ENCODE peak calls at places on chromosome X, in four cellular contexts. I, U, B and X are unnamed samples. For H3K9me3, the result is how much of the 10 kb centered on the place peaks cover.

GRCh38 chrX:134631404-134632346 is 26.6 kb downstream of the PLAC1 start:
- DNase-seq in I (no peak), B (no peak), U (no peak), X (peak)

GRCh38 chrX:9388450-9388849 is 76.4 kb upstream of the TBL1X start:
- DNase-seq in B (no peak), I (no peak), U (no peak), X (no peak)

GRCh38 chrX:139125916-139126315 is 404.6 kb upstream of the F9 start:
- DNase-seq in U (no peak), I (no peak), B (no peak), X (no peak)

GRCh38 chrX:22032084-22032483 is at the start of gene PHEX:
- DNase-seq in B (no peak), I (no peak), U (no peak), X (no peak)

GRCh38 chrX:35340451-35340850 is 397.9 kb downstream of the FAM47B start:
- DNase-seq in U (no peak), I (no peak), B (no peak), X (no peak)

GRCh38 chrX:27451324-27451723 is 11.8 kb downstream of the PPP4R3C start:
- DNase-seq in B (no peak), I (no peak), U (peak), X (no peak)

GRCh38 chrX:34943235-34943634 is 639 bp downstream of the FAM47B start:
- DNase-seq in I (no peak), U (no peak), B (no peak), X (no peak)

GRCh38 chrX:21946925-21947641 is 6.6 kb downstream of the SMS start:
- DNase-seq in I (no peak), B (no peak), U (no peak), X (no peak)

GRCh38 chrX:15274946-15275345 is 5.1 kb upstream of the ASB9 start:
- DNase-seq in B (no peak), I (no peak), U (no peak), X (no peak)

GRCh38 chrX:103789004-103789403 is 12.4 kb downstream of the PLP1 start:
- DNase-seq in B (no peak), U (no peak), I (no peak), X (no peak)

GRCh38 chrX:329291-329910 is 10.8 kb upstream of the GTPBP6 start:
- DNase-seq in U (no peak), B (no peak), I (no peak), X (peak)

GRCh38 chrX:135295238-135295943 is 13.9 kb upstream of the ETDC start:
- DNase-seq in U (no peak), I (no peak), B (no peak), X (no peak)

GRCh38 chrX:100864967-100865366 is 9.2 kb downstream of the NOX1 start:
- DNase-seq in U (no peak), I (no peak), B (no peak), X (no peak)

GRCh38 chrX:41921492-41922124 is 1.7 kb downstream of the CASK start:
- DNase-seq in B (no peak), I (no peak), U (peak), X (no peak)

GRCh38 chrX:153412746-153413720 is 1.8 kb downstream of the ZFP92 start:
- DNase-seq in U (no peak), I (no peak), B (no peak), X (no peak)

GRCh38 chrX:153413731-153414130 is 2.5 kb downstream of the ZFP92 start:
- DNase-seq in U (no peak), I (no peak), B (no peak), X (no peak)

GRCh38 chrX:153416781-153417180 is 5.5 kb downstream of the ZFP92 start:
- DNase-seq in B (no peak), I (no peak), U (no peak), X (no peak)

GRCh38 chrX:153417637-153418036 is 6.4 kb downstream of the ZFP92 start:
- DNase-seq in B (no peak), I (no peak), U (no peak), X (no peak)

DNA sequence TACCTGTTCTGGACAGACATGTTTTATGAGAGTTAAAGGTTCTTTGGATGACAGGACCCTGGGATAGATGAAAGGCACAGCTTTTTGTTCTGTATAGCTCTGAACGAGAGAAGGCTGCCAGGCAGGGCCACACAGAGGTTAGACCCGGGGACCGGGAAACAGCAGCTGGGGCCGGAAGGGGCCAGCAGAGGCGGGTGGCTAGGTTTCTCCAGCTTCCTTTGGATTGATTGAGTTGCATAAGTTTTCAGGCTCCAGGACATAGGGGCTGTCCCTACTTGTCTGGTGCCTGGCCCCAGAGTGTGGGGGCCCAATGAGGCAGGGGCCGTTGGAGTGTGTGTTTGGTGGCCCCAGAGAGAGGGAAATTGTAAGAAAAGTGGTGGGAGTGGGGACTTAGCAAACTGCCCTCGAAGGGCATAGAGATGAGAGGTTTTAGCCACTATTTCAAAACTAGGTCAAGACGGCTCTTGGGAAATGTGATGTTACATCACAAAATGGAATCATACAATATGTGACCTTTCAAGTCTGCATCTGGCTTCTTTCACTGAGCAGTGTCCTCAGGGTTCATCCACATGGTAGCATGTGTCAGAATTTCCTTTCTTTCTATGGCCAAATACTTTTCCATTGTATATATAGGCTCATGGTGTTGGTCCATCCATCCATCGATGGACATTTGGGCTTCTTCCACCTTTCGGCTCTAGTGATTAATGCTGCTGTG is 3.7 kb downstream of the ZFP92 start:
- DNase-seq in I (no peak), B (no peak), U (no peak), X (no peak)
- H3K9me3 ChIP-seq in I (under half), B (under half), U (under half), X (under half)

GRCh38 chrX:68589372-68589753 is 58.1 kb upstream of the STARD8 start:
- DNase-seq in U (no peak), B (no peak), I (no peak), X (no peak)

GRCh38 chrX:68588653-68589371 is 58.7 kb upstream of the STARD8 start:
- DNase-seq in I (no peak), U (no peak), B (no peak), X (no peak)

GRCh38 chrX:68579810-68580209 is 67.7 kb upstream of the STARD8 start:
- DNase-seq in U (no peak), I (no peak), B (no peak), X (no peak)

GRCh38 chrX:68584221-68584620 is 63.2 kb upstream of the STARD8 start:
- DNase-seq in I (no peak), U (no peak), B (no peak), X (no peak)
- TF ChIP-seq EP300 in I (no peak), U (no peak), B (no peak), X (no peak)

GRCh38 chrX:63283331-63283730 is 67.8 kb downstream of the SPIN4 start:
- DNase-seq in U (no peak), B (no peak), I (no peak), X (no peak)

GRCh38 chrX:63282828-63283227 is 68.3 kb downstream of the SPIN4 start:
- DNase-seq in U (no peak), B (no peak), I (no peak), X (no peak)

GRCh38 chrX:63282077-63282476 is 69.1 kb downstream of the SPIN4 start:
- DNase-seq in B (no peak), U (no peak), I (no peak), X (no peak)

DNA sequence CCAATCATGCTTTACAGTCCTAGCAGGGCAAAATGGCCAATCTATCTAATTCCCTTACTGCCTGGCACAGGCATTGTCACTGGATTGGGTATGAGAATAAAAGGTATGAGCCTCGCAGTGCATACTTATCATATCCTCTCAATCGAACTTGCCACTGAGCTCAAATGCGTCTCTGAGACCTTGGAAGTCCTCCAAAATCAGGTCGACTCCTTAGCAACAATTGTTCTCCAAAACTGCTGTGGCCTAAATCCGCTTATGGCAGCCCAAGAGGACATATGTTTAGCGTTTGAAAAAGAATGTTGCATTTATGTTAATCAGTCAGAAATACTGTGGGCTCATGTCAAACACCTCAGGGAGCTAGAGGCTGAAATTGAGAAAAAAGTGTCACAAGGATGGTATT is 69.7 kb downstream of the SPIN4 start:
- DNase-seq in B (no peak), U (no peak), I (no peak), X (no peak)
- H3K9me3 ChIP-seq in B (under half), U (under half), I (under half), X (under half)

GRCh38 chrX:48802813-48803261 is 970 bp downstream of the HDAC6 start:
- DNase-seq in U (no peak), I (no peak), B (no peak), X (no peak)

GRCh38 chrX:48798318-48798717 is 3.5 kb upstream of the HDAC6 start:
- DNase-seq in I (no peak), B (no peak), U (no peak), X (no peak)

GRCh38 chrX:48800574-48801280 is 1.1 kb upstream of the HDAC6 start:
- DNase-seq in B (no peak), I (no peak), U (no peak), X (no peak)

GRCh38 chrX:48802089-48802812 is 384 bp downstream of the HDAC6 start:
- DNase-seq in I (peak), B (peak), U (peak), X (peak)

DNA sequence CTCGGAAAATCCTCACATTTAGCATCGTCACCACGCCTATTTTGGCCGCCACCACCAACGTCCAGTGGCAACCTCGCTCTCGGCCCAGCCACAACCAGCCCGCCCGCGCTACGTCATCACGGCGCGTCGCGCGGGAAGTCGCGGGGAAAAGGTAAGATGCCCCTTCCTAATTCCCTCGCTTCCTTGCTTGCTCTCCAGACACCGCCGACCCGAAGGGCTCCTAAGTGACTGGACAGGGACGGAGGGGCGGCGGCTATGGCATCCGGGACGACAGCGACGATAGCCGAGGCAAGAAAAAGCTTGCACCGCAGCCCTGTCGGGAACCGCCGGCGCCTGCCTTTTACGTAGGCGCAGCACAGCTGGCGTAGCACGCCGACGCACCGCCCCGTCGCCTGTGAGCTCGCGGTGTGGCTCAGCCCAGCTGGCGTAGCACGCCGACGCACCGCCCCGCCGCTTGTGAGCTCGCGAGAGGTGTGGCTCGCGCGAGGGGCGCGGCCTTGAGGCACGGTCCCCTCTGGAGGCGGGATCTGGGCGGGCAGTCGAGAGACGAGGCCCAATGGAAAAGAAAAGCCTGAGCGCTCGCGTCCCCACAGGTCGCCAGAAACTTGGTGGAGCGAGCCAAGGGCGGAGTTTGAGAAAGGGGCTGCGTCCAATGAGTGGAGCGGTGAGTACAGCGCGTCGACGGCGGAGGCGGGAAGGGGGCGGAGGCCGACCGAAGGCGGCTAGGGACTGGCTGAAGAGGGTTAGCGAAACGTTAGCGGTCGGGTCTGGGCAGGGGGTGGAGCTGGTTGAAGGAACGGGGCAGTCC is at the start of gene HDAC6:
- DNase-seq in I (peak), B (peak), U (peak), X (peak)
- TF ChIP-seq EP300 in I (no peak), B (peak), U (no peak), X (peak)

GRCh38 chrX:46957299-46957698 is 45.1 kb downstream of the JADE3 start:
- DNase-seq in U (no peak), I (no peak), B (no peak), X (no peak)
- H3K9me3 ChIP-seq in U (under half), I (under half), B (under half), X (under half)

GRCh38 chrX:66150188-66150587 is 13.9 kb upstream of the HEPH start:
- DNase-seq in I (no peak), U (no peak), B (no peak), X (no peak)
- TF ChIP-seq EP300 in I (no peak), U (no peak), B (no peak), X (no peak)

GRCh38 chrX:2226182-2226581 is 274.6 kb downstream of the DHRSX start:
- DNase-seq in I (no peak), B (no peak), U (no peak), X (no peak)

GRCh38 chrX:2224141-2224540 is 276.6 kb downstream of the DHRSX start:
- DNase-seq in B (no peak), I (no peak), U (no peak), X (no peak)

GRCh38 chrX:2226906-2227656 is 273.7 kb downstream of the DHRSX start:
- DNase-seq in U (no peak), B (no peak), I (no peak), X (no peak)

GRCh38 chrX:2220829-2221567 is 279.8 kb downstream of the DHRSX start:
- DNase-seq in U (no peak), B (no peak), I (no peak), X (no peak)

DNA sequence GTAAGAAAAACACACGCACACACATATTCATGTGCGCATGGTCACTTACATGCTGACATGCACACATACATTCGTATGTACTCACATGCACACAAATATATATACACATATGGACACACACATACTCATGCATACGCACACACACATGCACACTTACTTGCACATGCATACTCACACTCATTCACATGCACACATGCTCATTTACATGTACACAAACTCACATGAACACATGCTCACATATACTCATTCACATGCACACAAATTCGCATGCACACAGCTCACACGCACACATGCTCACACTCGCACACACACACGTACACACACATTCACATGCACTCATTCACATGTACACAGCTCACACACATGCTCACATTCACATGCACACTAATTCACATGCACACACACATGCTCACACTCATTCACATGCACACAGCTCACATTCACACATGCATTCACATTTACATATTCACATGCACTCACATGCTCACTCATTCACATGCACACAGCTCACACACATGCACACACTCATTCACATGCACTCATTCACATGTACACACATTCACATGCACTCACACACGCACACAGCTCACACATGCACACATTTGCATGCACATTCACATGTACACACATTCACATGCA is 276.1 kb downstream of the DHRSX start:
- DNase-seq in U (no peak), I (no peak), B (no peak), X (peak)
- H3K9me3 ChIP-seq in U (under half), I (under half), B (under half), X (under half)